ENCODE peak calls at places on chromosomes 6 and 20, in six cellular contexts. N is CD4-positive, alpha-beta T cell; H is cardiac septum; M is DMS53; E is AG08395; D is stimulated activated naive B cell treated with anti-CD40 and anti-IgM and Interleukin-4, amounts not matched to agents 10 μg/mL and 1 μg/mL and 100 μg/mL, for 72 hours. L is an unnamed sample.

GRCh38 chr6:104716858-104717257 is 142.9 kb downstream of the HACE1 start:
- DNase-seq in N (no peak), H (no peak), M (no peak), E (no peak), D (no peak), L (no peak)

GRCh38 chr20:41348430-41349172 is 8.0 kb downstream of the LPIN3 start:
- DNase-seq in N (no peak), H (no peak), M (no peak), E (no peak), D (no peak), L (no peak)

GRCh38 chr6:108561742-108562502 is 1.2 kb downstream of the FOXO3 start:
- DNase-seq in N (no peak), H (no peak), M (peak), E (no peak), D (peak), L (no peak)

GRCh38 chr6:136880748-136881460 is 41.2 kb upstream of the SLC35D3 start:
- DNase-seq in N (no peak), H (no peak), M (no peak), E (no peak), D (no peak), L (no peak)

GRCh38 chr6:49326337-49326736 is 136.7 kb downstream of the MMUT start:
- DNase-seq in N (no peak), H (no peak), M (no peak), E (peak), D (no peak), L (no peak)

GRCh38 chr20:54075322-54075721 is 4.9 kb upstream of the BCAS1 start:
- DNase-seq in N (no peak), H (no peak), M (no peak), E (no peak), D (no peak), L (no peak)

GRCh38 chr6:134472661-134473060 is 154.7 kb upstream of the SGK1 start:
- DNase-seq in N (no peak), H (no peak), M (no peak), E (no peak), D (no peak), L (no peak)

GRCh38 chr6:121771937-121772717 is 336.7 kb downstream of the GJA1 start:
- DNase-seq in N (no peak), H (no peak), M (no peak), E (no peak), D (no peak), L (no peak)

GRCh38 chr6:138231399-138231886 is 13.2 kb upstream of the PBOV1 start:
- DNase-seq in N (no peak), H (no peak), M (peak), E (no peak), D (no peak), L (no peak)

GRCh38 chr6:22845467-22845866 is 276.1 kb downstream of the HDGFL1 start:
- DNase-seq in N (no peak), H (no peak), M (no peak), E (no peak), D (no peak), L (no peak)

GRCh38 chr6:45587229-45588060 is 209.7 kb upstream of the SUPT3H start:
- DNase-seq in N (no peak), H (no peak), M (no peak), E (no peak), D (no peak), L (no peak)

GRCh38 chr6:46638650-46639049 is 14.0 kb downstream of the CYP39A1 start:
- DNase-seq in N (no peak), H (no peak), M (no peak), E (no peak), D (no peak), L (no peak)

GRCh38 chr6:19297880-19298279 is 539.3 kb upstream of the ID4 start:
- DNase-seq in N (no peak), H (no peak), M (peak), E (no peak), D (no peak), L (no peak)

GRCh38 chr6:139184050-139184826 is 49.4 kb downstream of the HECA start:
- DNase-seq in N (no peak), H (no peak), M (no peak), E (no peak), D (no peak), L (no peak)

GRCh38 chr6:112910256-112910655 is 563.1 kb downstream of the RFPL4B start:
- DNase-seq in N (no peak), H (no peak), M (no peak), E (peak), D (no peak), L (no peak)

GRCh38 chr6:52360601-52361346 is 1.2 kb upstream of the PAQR8 start:
- DNase-seq in N (no peak), H (no peak), M (no peak), E (no peak), D (no peak), L (no peak)

GRCh38 chr6:34485321-34486060 is 19.6 kb downstream of the PACSIN1 start:
- DNase-seq in N (no peak), H (peak), M (no peak), E (no peak), D (no peak), L (no peak)

GRCh38 chr20:60053125-60053812 is 95.0 kb downstream of the CDH26 start:
- DNase-seq in N (no peak), H (no peak), M (peak), E (no peak), D (no peak), L (no peak)

GRCh38 chr6:142489722-142490610 is 188.2 kb downstream of the ADGRG6 start:
- DNase-seq in N (no peak), H (no peak), M (no peak), E (peak), D (no peak), L (no peak)

GRCh38 chr6:42199106-42199981 is 4.6 kb upstream of the GUCA1B start:
- DNase-seq in N (no peak), H (no peak), M (peak), E (no peak), D (no peak), L (no peak)

GRCh38 chr6:74001091-74001490 is 305.1 kb downstream of the CD109 start:
- DNase-seq in N (no peak), H (no peak), M (no peak), E (no peak), D (no peak), L (no peak)

GRCh38 chr6:37019065-37019450 is 13.6 kb downstream of the FGD2 start:
- DNase-seq in N (no peak), H (no peak), M (peak), E (no peak), D (no peak), L (no peak)